ENCODE peak calls at places on chromosomes 1 and 21, in four cellular contexts. P is CD8-positive, alpha-beta memory T cell; X is T-helper 17 cell; E is PC-9. Y is an unnamed sample.
A peak's percentile ranks its signal among the peaks of the same experiment; 100 is the strongest.

GRCh38 chr1:29711582-29712274 is 475.4 kb downstream of the PTPRU start:
- DNase-seq in X (no peak), P (no peak), E (no peak), Y (no peak)

GRCh38 chr1:5161372-5161771 is 507.0 kb downstream of the AJAP1 start:
- DNase-seq in E (no peak), P (no peak), X (no peak), Y (no peak)

GRCh38 chr1:40130892-40131291 is 30.3 kb upstream of the RLF start:
- DNase-seq in X (no peak), P (no peak), E (peak; percentile 35), Y (no peak)

GRCh38 chr1:53148123-53148522 is 5.7 kb upstream of the SLC1A7 start:
- DNase-seq in X (no peak), E (no peak), P (no peak), Y (no peak)

GRCh38 chr21:37374026-37374425 is 7.5 kb downstream of the DYRK1A start:
- DNase-seq in E (no peak), X (no peak), P (no peak), Y (no peak)

GRCh38 chr1:47906009-47906432 is 91.2 kb downstream of the TRABD2B start:
- DNase-seq in E (no peak), X (no peak), P (no peak), Y (peak; percentile 22)

GRCh38 chr1:31420716-31421115 is 7.7 kb downstream of the SERINC2 start:
- DNase-seq in X (no peak), P (no peak), E (no peak), Y (no peak)

GRCh38 chr1:109714661-109715372 is 2.8 kb downstream of the GSTM5 start:
- DNase-seq in E (no peak), P (no peak), X (no peak), Y (no peak)

GRCh38 chr1:200962631-200963030 is 60.9 kb downstream of the KIF21B start:
- DNase-seq in P (no peak), X (no peak), E (no peak), Y (no peak)

GRCh38 chr1:170156594-170156993 is 10.8 kb downstream of the NTMT2 start:
- DNase-seq in X (no peak), P (no peak), E (no peak), Y (no peak)

GRCh38 chr1:41097105-41097504 is 75.6 kb upstream of the SLFNL1 start:
- DNase-seq in E (no peak), P (no peak), X (no peak), Y (no peak)